ENCODE peak calls at places on chromosomes 12 and 14, in four cellular contexts. U, V, B and F are unnamed samples.

GRCh38 chr14:22650960-22651521 is 6.9 kb upstream of the OR6J1 start:
- DNase-seq in U (no peak), V (no peak), B (no peak), F (peak; percentile 23)

GRCh38 chr14:55889124-55889523 is 229.1 kb upstream of the PELI2 start:
- DNase-seq in U (no peak), V (no peak), B (no peak), F (no peak)

GRCh38 chr12:95874452-95874851 is 15.7 kb downstream of the SNRPF start:
- DNase-seq in U (no peak), V (no peak), B (no peak), F (no peak)

GRCh38 chr14:79542121-79542520 is 669.2 kb downstream of the DIO2 start:
- DNase-seq in U (no peak), V (no peak), B (no peak), F (no peak)

GRCh38 chr14:99325016-99325415 is 53.0 kb upstream of the BCL11B start:
- DNase-seq in U (no peak), V (no peak), B (no peak), F (no peak)

GRCh38 chr14:94046696-94047250 is 20.6 kb downstream of the OTUB2 start:
- DNase-seq in U (no peak), V (no peak), B (no peak), F (no peak)

GRCh38 chr12:67367843-67368242 is 98.7 kb downstream of the CAND1 start:
- DNase-seq in U (no peak), V (no peak), B (no peak), F (no peak)

GRCh38 chr12:32025906-32026305 is 66.7 kb downstream of the RESF1 start:
- DNase-seq in U (no peak), V (no peak), B (no peak), F (peak; percentile 35)

GRCh38 chr14:100261621-100262020 is 22.7 kb downstream of the YY1 start:
- DNase-seq in U (no peak), V (no peak), B (no peak), F (no peak)

GRCh38 chr14:65168840-65169239 is 66.5 kb upstream of the MAX start:
- DNase-seq in U (no peak), V (no peak), B (peak; percentile 77), F (no peak)

GRCh38 chr12:89539425-89540117 is 13.7 kb upstream of the POC1B start:
- DNase-seq in U (no peak), V (no peak), B (no peak), F (no peak)

GRCh38 chr12:115507951-115508722 is 769.4 kb downstream of the MED13L start:
- DNase-seq in U (no peak), V (no peak), B (peak; percentile 76), F (no peak)

GRCh38 chr14:72685456-72685855 is 208.4 kb downstream of the DPF3 start:
- DNase-seq in U (no peak), V (no peak), B (no peak), F (no peak)

GRCh38 chr12:112107728-112108447 is 695 bp downstream of the NAA25 start:
- DNase-seq in U (peak; percentile 39), V (no peak), B (no peak), F (peak; percentile 6)

GRCh38 chr12:442235-442884 is 17.4 kb upstream of the B4GALNT3 start:
- DNase-seq in U (peak; percentile 74), V (peak; percentile 60), B (peak; percentile 29), F (peak; percentile 33)

GRCh38 chr12:91091916-91092715 is 19.2 kb downstream of the LUM start:
- DNase-seq in U (no peak), V (peak; percentile 90), B (no peak), F (no peak)

GRCh38 chr12:79420146-79420618 is 270.6 kb downstream of the PAWR start:
- DNase-seq in U (peak; percentile 32), V (peak; percentile 34), B (no peak), F (peak; percentile 35)

GRCh38 chr14:54754623-54755386 is 147.8 kb downstream of the GCH1 start:
- DNase-seq in U (no peak), V (peak; percentile 58), B (no peak), F (no peak)

GRCh38 chr12:69240625-69240984 is 1.2 kb downstream of the CPSF6 start:
- DNase-seq in U (no peak), V (no peak), B (no peak), F (peak; percentile 75)

GRCh38 chr12:19190292-19191031 is 60.9 kb downstream of the PLEKHA5 start:
- DNase-seq in U (no peak), V (no peak), B (peak; percentile 47), F (no peak)

GRCh38 chr14:69131176-69131575 is 21.7 kb downstream of the DCAF5 start:
- DNase-seq in U (no peak), V (no peak), B (peak; percentile 20), F (no peak)

GRCh38 chr12:70165450-70165849 is 77.8 kb upstream of the CNOT2 start:
- DNase-seq in U (no peak), V (no peak), B (no peak), F (no peak)

GRCh38 chr12:53624453-53624852 is 1.7 kb downstream of the ATF7 start:
- DNase-seq in U (no peak), V (no peak), B (no peak), F (no peak)

GRCh38 chr12:109277899-109278762 is 31.0 kb downstream of the FOXN4 start:
- DNase-seq in U (no peak), V (no peak), B (no peak), F (no peak)

GRCh38 chr12:102249073-102249854 is 51.6 kb upstream of the PMCH start:
- DNase-seq in U (no peak), V (no peak), B (no peak), F (no peak)

GRCh38 chr12:127640181-127640886 is 626.6 kb upstream of the TMEM132C start:
- DNase-seq in U (no peak), V (no peak), B (no peak), F (no peak)

GRCh38 chr12:110670161-110670701 is 18.7 kb downstream of the HVCN1 start:
- DNase-seq in U (no peak), V (no peak), B (no peak), F (peak; percentile 82)

GRCh38 chr14:103196716-103197115 is 73.5 kb downstream of the TNFAIP2 start:
- DNase-seq in U (no peak), V (no peak), B (no peak), F (no peak)

GRCh38 chr12:132624910-132625630 is 6.5 kb downstream of the P2RX2 start:
- DNase-seq in U (no peak), V (no peak), B (no peak), F (no peak)

GRCh38 chr12:27982380-27982779 is 9.8 kb upstream of the PTHLH start:
- DNase-seq in U (no peak), V (no peak), B (no peak), F (no peak)

GRCh38 chr14:35374273-35374681 is 30.3 kb downstream of the NFKBIA start:
- DNase-seq in U (no peak), V (peak; percentile 95), B (no peak), F (no peak)

GRCh38 chr12:54935235-54935951 is 49.2 kb downstream of the TESPA1 start:
- DNase-seq in U (no peak), V (peak; percentile 62), B (peak; percentile 24), F (no peak)

GRCh38 chr12:27602516-27602915 is 78.5 kb downstream of the PPFIBP1 start:
- DNase-seq in U (no peak), V (no peak), B (no peak), F (no peak)

GRCh38 chr12:1481326-1481725 is 113.1 kb downstream of the FBXL14 start:
- DNase-seq in U (no peak), V (no peak), B (no peak), F (no peak)

GRCh38 chr12:18443768-18444437 is 182.6 kb downstream of the PIK3C2G start:
- DNase-seq in U (no peak), V (no peak), B (no peak), F (no peak)

GRCh38 chr14:104639889-104640548 is 35.4 kb upstream of the TMEM179 start:
- DNase-seq in U (peak; percentile 90), V (peak; percentile 47), B (peak; percentile 22), F (peak; percentile 9)

GRCh38 chr14:31457665-31458659 is 656 bp upstream of the DTD2 start:
- DNase-seq in U (no peak), V (peak; percentile 52), B (peak; percentile 52), F (no peak)

GRCh38 chr12:104751594-104751993 is 206.5 kb downstream of the SLC41A2 start:
- DNase-seq in U (no peak), V (no peak), B (no peak), F (no peak)

GRCh38 chr12:68240975-68241374 is 12.4 kb downstream of the IL22 start:
- DNase-seq in U (no peak), V (no peak), B (no peak), F (peak; percentile 89)